ENCODE peak calls at places on chromosome 1, in five cellular contexts. One of them, this sample, is unnamed.

GRCh38 chr1:233796146-233796798 is 108.2 kb upstream of the SLC35F3 start:
- DNase-seq in SK-N-SH: no peak
- DNase-seq in PC-3: no peak
- DNase-seq in neural progenitor cell: no peak
- DNase-seq in PC-9: no peak
- DNase-seq in this sample: no peak

GRCh38 chr1:82177190-82177589 is 376.5 kb downstream of the ADGRL2 start:
- DNase-seq in SK-N-SH: no peak
- DNase-seq in PC-3: peak; percentile 8
- DNase-seq in neural progenitor cell: no peak
- DNase-seq in PC-9: no peak
- DNase-seq in this sample: peak; percentile 5

GRCh38 chr1:60915441-60915840 is 166.9 kb upstream of the NFIA start:
- DNase-seq in SK-N-SH: no peak
- DNase-seq in PC-3: no peak
- DNase-seq in neural progenitor cell: no peak
- DNase-seq in PC-9: no peak
- DNase-seq in this sample: no peak

GRCh38 chr1:51666463-51666862 is 49.6 kb downstream of the OSBPL9 start:
- DNase-seq in SK-N-SH: no peak
- DNase-seq in PC-3: no peak
- DNase-seq in neural progenitor cell: no peak
- DNase-seq in PC-9: no peak
- DNase-seq in this sample: peak; percentile 95

GRCh38 chr1:159960721-159961381 is 6.8 kb upstream of the SLAMF9 start:
- DNase-seq in SK-N-SH: no peak
- DNase-seq in PC-3: peak; percentile 85
- DNase-seq in neural progenitor cell: no peak
- DNase-seq in PC-9: peak; percentile 78
- DNase-seq in this sample: peak; percentile 97

GRCh38 chr1:209072481-209072880 is 511.0 kb upstream of the CAMK1G start:
- DNase-seq in SK-N-SH: no peak
- DNase-seq in PC-3: peak; percentile 88
- DNase-seq in neural progenitor cell: no peak
- DNase-seq in PC-9: no peak
- DNase-seq in this sample: no peak

GRCh38 chr1:27567183-27567526 is 36.8 kb downstream of the AHDC1 start:
- DNase-seq in SK-N-SH: no peak
- DNase-seq in PC-3: no peak
- DNase-seq in neural progenitor cell: peak; percentile 97
- DNase-seq in PC-9: no peak
- DNase-seq in this sample: no peak

GRCh38 chr1:152169356-152170025 is 10.5 kb upstream of the RPTN start:
- DNase-seq in SK-N-SH: no peak
- DNase-seq in PC-3: no peak
- DNase-seq in neural progenitor cell: no peak
- DNase-seq in PC-9: no peak
- DNase-seq in this sample: no peak

GRCh38 chr1:84506729-84507453 is 510 bp upstream of the GNG5 start:
- DNase-seq in SK-N-SH: peak; percentile 9
- DNase-seq in PC-3: peak; percentile 14
- DNase-seq in neural progenitor cell: no peak
- DNase-seq in PC-9: no peak
- DNase-seq in this sample: no peak

GRCh38 chr1:20735581-20736111 is 3.1 kb upstream of the SH2D5 start:
- DNase-seq in SK-N-SH: no peak
- DNase-seq in PC-3: no peak
- DNase-seq in neural progenitor cell: no peak
- DNase-seq in PC-9: no peak
- DNase-seq in this sample: no peak

GRCh38 chr1:209409786-209410185 is 173.7 kb upstream of the CAMK1G start:
- DNase-seq in SK-N-SH: no peak
- DNase-seq in PC-3: peak; percentile 99
- DNase-seq in neural progenitor cell: no peak
- DNase-seq in PC-9: peak; percentile 99
- DNase-seq in this sample: peak; percentile 75

GRCh38 chr1:76170522-76170921 is 96.0 kb downstream of the ST6GALNAC3 start:
- DNase-seq in SK-N-SH: no peak
- DNase-seq in PC-3: no peak
- DNase-seq in neural progenitor cell: no peak
- DNase-seq in PC-9: no peak
- DNase-seq in this sample: no peak

GRCh38 chr1:30384286-30385245 is 338.8 kb downstream of the MATN1 start:
- DNase-seq in SK-N-SH: peak; percentile 76
- DNase-seq in PC-3: no peak
- DNase-seq in neural progenitor cell: no peak
- DNase-seq in PC-9: no peak
- DNase-seq in this sample: peak; percentile 26

GRCh38 chr1:9317591-9318331 is 25.1 kb downstream of the SPSB1 start:
- DNase-seq in SK-N-SH: no peak
- DNase-seq in PC-3: peak; percentile 37
- DNase-seq in neural progenitor cell: no peak
- DNase-seq in PC-9: no peak
- DNase-seq in this sample: peak; percentile 80

GRCh38 chr1:117405042-117405441 is 37.8 kb downstream of the MAN1A2 start:
- DNase-seq in SK-N-SH: no peak
- DNase-seq in PC-3: no peak
- DNase-seq in neural progenitor cell: no peak
- DNase-seq in PC-9: no peak
- DNase-seq in this sample: no peak

GRCh38 chr1:221689138-221689537 is 52.8 kb downstream of the DUSP10 start:
- DNase-seq in SK-N-SH: no peak
- DNase-seq in PC-3: no peak
- DNase-seq in neural progenitor cell: no peak
- DNase-seq in PC-9: no peak
- DNase-seq in this sample: no peak

GRCh38 chr1:223176437-223176836 is 33.4 kb upstream of the TLR5 start:
- DNase-seq in SK-N-SH: no peak
- DNase-seq in PC-3: peak; percentile 34
- DNase-seq in neural progenitor cell: no peak
- DNase-seq in PC-9: no peak
- DNase-seq in this sample: no peak

GRCh38 chr1:60894121-60894520 is 188.2 kb upstream of the NFIA start:
- DNase-seq in SK-N-SH: no peak
- DNase-seq in PC-3: no peak
- DNase-seq in neural progenitor cell: peak; percentile 51
- DNase-seq in PC-9: no peak
- DNase-seq in this sample: no peak

GRCh38 chr1:204108312-204109141 is 35.6 kb downstream of the SOX13 start:
- DNase-seq in SK-N-SH: no peak
- DNase-seq in PC-3: no peak
- DNase-seq in neural progenitor cell: peak; percentile 96
- DNase-seq in PC-9: no peak
- DNase-seq in this sample: no peak

GRCh38 chr1:168918860-168919741 is 187.4 kb upstream of the ATP1B1 start:
- DNase-seq in SK-N-SH: no peak
- DNase-seq in PC-3: peak; percentile 81
- DNase-seq in neural progenitor cell: peak; percentile 74
- DNase-seq in PC-9: peak; percentile 76
- DNase-seq in this sample: no peak

GRCh38 chr1:150976879-150977694 is 2.5 kb upstream of the CERS2 start:
- DNase-seq in SK-N-SH: no peak
- DNase-seq in PC-3: peak; percentile 94
- DNase-seq in neural progenitor cell: peak; percentile 53
- DNase-seq in PC-9: peak; percentile 86
- DNase-seq in this sample: peak; percentile 74

GRCh38 chr1:206631085-206631509 is 4.2 kb upstream of the DYRK3 start:
- DNase-seq in SK-N-SH: peak; percentile 58
- DNase-seq in PC-3: peak; percentile 94
- DNase-seq in neural progenitor cell: peak; percentile 82
- DNase-seq in PC-9: peak; percentile 62
- DNase-seq in this sample: peak; percentile 78

GRCh38 chr1:147892216-147892615 is 10.4 kb upstream of the GJA8 start:
- DNase-seq in SK-N-SH: no peak
- DNase-seq in PC-3: peak; percentile 51
- DNase-seq in neural progenitor cell: peak; percentile 42
- DNase-seq in PC-9: no peak
- DNase-seq in this sample: peak; percentile 14

GRCh38 chr1:99672500-99673213 is 26.7 kb downstream of the PALMD start:
- DNase-seq in SK-N-SH: no peak
- DNase-seq in PC-3: no peak
- DNase-seq in neural progenitor cell: no peak
- DNase-seq in PC-9: no peak
- DNase-seq in this sample: no peak

GRCh38 chr1:78839704-78840277 is 166.7 kb downstream of the ADGRL4 start:
- DNase-seq in SK-N-SH: peak; percentile 40
- DNase-seq in PC-3: peak; percentile 85
- DNase-seq in neural progenitor cell: peak; percentile 60
- DNase-seq in PC-9: no peak
- DNase-seq in this sample: peak; percentile 53

GRCh38 chr1:46983416-46983815 is 40.1 kb upstream of the CYP4X1 start:
- DNase-seq in SK-N-SH: no peak
- DNase-seq in PC-3: no peak
- DNase-seq in neural progenitor cell: peak; percentile 37
- DNase-seq in PC-9: no peak
- DNase-seq in this sample: no peak

GRCh38 chr1:89363638-89364536 is at the start of gene GBP6:
- DNase-seq in SK-N-SH: peak; percentile 15
- DNase-seq in PC-3: peak; percentile 55
- DNase-seq in neural progenitor cell: peak; percentile 6
- DNase-seq in PC-9: no peak
- DNase-seq in this sample: peak; percentile 4

GRCh38 chr1:29448456-29449317 is 212.4 kb downstream of the PTPRU start:
- DNase-seq in SK-N-SH: no peak
- DNase-seq in PC-3: no peak
- DNase-seq in neural progenitor cell: no peak
- DNase-seq in PC-9: no peak
- DNase-seq in this sample: no peak

GRCh38 chr1:112714313-112715263 is 544 bp downstream of the PPM1J start:
- DNase-seq in SK-N-SH: peak; percentile 50
- DNase-seq in PC-3: peak; percentile 20
- DNase-seq in neural progenitor cell: peak; percentile 59
- DNase-seq in PC-9: no peak
- DNase-seq in this sample: peak; percentile 60

GRCh38 chr1:205936846-205937707 is 6.2 kb downstream of the SLC26A9 start:
- DNase-seq in SK-N-SH: no peak
- DNase-seq in PC-3: peak; percentile 68
- DNase-seq in neural progenitor cell: no peak
- DNase-seq in PC-9: peak; percentile 79
- DNase-seq in this sample: peak; percentile 68

GRCh38 chr1:186577201-186577600 is 103.0 kb downstream of the PTGS2 start:
- DNase-seq in SK-N-SH: no peak
- DNase-seq in PC-3: peak; percentile 55
- DNase-seq in neural progenitor cell: no peak
- DNase-seq in PC-9: no peak
- DNase-seq in this sample: no peak

GRCh38 chr1:119275145-119275929 is 93.2 kb upstream of the HAO2 start:
- DNase-seq in SK-N-SH: peak; percentile 30
- DNase-seq in PC-3: peak; percentile 78
- DNase-seq in neural progenitor cell: peak; percentile 79
- DNase-seq in PC-9: peak; percentile 59
- DNase-seq in this sample: peak; percentile 80

GRCh38 chr1:58708166-58708565 is 8.3 kb upstream of the MYSM1 start:
- DNase-seq in SK-N-SH: no peak
- DNase-seq in PC-3: no peak
- DNase-seq in neural progenitor cell: no peak
- DNase-seq in PC-9: no peak
- DNase-seq in this sample: no peak

GRCh38 chr1:177864530-177865305 is 105.1 kb downstream of the SEC16B start:
- DNase-seq in SK-N-SH: no peak
- DNase-seq in PC-3: no peak
- DNase-seq in neural progenitor cell: no peak
- DNase-seq in PC-9: no peak
- DNase-seq in this sample: no peak

GRCh38 chr1:94716966-94717365 is 103.2 kb upstream of the SLC44A3 start:
- DNase-seq in SK-N-SH: no peak
- DNase-seq in PC-3: no peak
- DNase-seq in neural progenitor cell: no peak
- DNase-seq in PC-9: no peak
- DNase-seq in this sample: no peak

GRCh38 chr1:156401681-156402081 is 32.7 kb downstream of the RHBG start:
- DNase-seq in SK-N-SH: no peak
- DNase-seq in PC-3: no peak
- DNase-seq in neural progenitor cell: peak; percentile 69
- DNase-seq in PC-9: no peak
- DNase-seq in this sample: no peak

GRCh38 chr1:92792340-92792782 is 7.5 kb upstream of the EVI5 start:
- DNase-seq in SK-N-SH: no peak
- DNase-seq in PC-3: no peak
- DNase-seq in neural progenitor cell: peak; percentile 50
- DNase-seq in PC-9: no peak
- DNase-seq in this sample: peak; percentile 16
- H2AFZ ChIP-seq in SK-N-SH: no peak overlapping the region
- H2AFZ ChIP-seq in PC-3: no peak overlapping the region
- H2AFZ ChIP-seq in neural progenitor cell: peak overlapping the region; percentile 53
- H2AFZ ChIP-seq in PC-9: no peak overlapping the region
- H2AFZ ChIP-seq in this sample: no peak overlapping the region

GRCh38 chr1:212973899-212974298 is 23.6 kb downstream of the VASH2 start:
- DNase-seq in SK-N-SH: no peak
- DNase-seq in PC-3: no peak
- DNase-seq in neural progenitor cell: no peak
- DNase-seq in PC-9: no peak
- DNase-seq in this sample: no peak
- H3F3A ChIP-seq in SK-N-SH: no peaks in the 10 kb centered on the region
- H3F3A ChIP-seq in PC-3: no peaks in the 10 kb centered on the region
- H3F3A ChIP-seq in neural progenitor cell: no peaks in the 10 kb centered on the region
- H3F3A ChIP-seq in PC-9: no peaks in the 10 kb centered on the region
- H3F3A ChIP-seq in this sample: no peaks in the 10 kb centered on the region

GRCh38 chr1:239805042-239805441 is 286.6 kb upstream of the FMN2 start:
- DNase-seq in SK-N-SH: no peak
- DNase-seq in PC-3: no peak
- DNase-seq in neural progenitor cell: no peak
- DNase-seq in PC-9: no peak
- DNase-seq in this sample: no peak
- H2AFZ ChIP-seq in SK-N-SH: no peak overlapping the region
- H2AFZ ChIP-seq in PC-3: no peak overlapping the region
- H2AFZ ChIP-seq in neural progenitor cell: no peak overlapping the region
- H2AFZ ChIP-seq in PC-9: no peak overlapping the region
- H2AFZ ChIP-seq in this sample: no peak overlapping the region

GRCh38 chr1:228099331-228099732 is 3.8 kb downstream of the C1orf35 start:
- DNase-seq in SK-N-SH: no peak
- DNase-seq in PC-3: no peak
- DNase-seq in neural progenitor cell: no peak
- DNase-seq in PC-9: no peak
- DNase-seq in this sample: no peak
- H3F3A ChIP-seq in SK-N-SH: peaks cover 31% of the 10 kb centered on the region
- H3F3A ChIP-seq in PC-3: peaks cover 14% of the 10 kb centered on the region
- H3F3A ChIP-seq in neural progenitor cell: peaks cover 16% of the 10 kb centered on the region
- H3F3A ChIP-seq in PC-9: peaks cover 69% of the 10 kb centered on the region
- H3F3A ChIP-seq in this sample: peaks cover 33% of the 10 kb centered on the region

GRCh38 chr1:36124404-36125128 is 456 bp downstream of the COL8A2 start:
- DNase-seq in SK-N-SH: peak; percentile 33
- DNase-seq in PC-3: no peak
- DNase-seq in neural progenitor cell: no peak
- DNase-seq in PC-9: no peak
- DNase-seq in this sample: no peak

GRCh38 chr1:36126005-36126716 is 1.1 kb upstream of the COL8A2 start:
- DNase-seq in SK-N-SH: peak; percentile 22
- DNase-seq in PC-3: no peak
- DNase-seq in neural progenitor cell: no peak
- DNase-seq in PC-9: no peak
- DNase-seq in this sample: no peak

GRCh38 chr1:36123357-36123756 is 1.7 kb downstream of the COL8A2 start:
- DNase-seq in SK-N-SH: no peak
- DNase-seq in PC-3: no peak
- DNase-seq in neural progenitor cell: no peak
- DNase-seq in PC-9: no peak
- DNase-seq in this sample: no peak

GRCh38 chr1:36126797-36127500 is 1.9 kb upstream of the COL8A2 start:
- DNase-seq in SK-N-SH: peak; percentile 48
- DNase-seq in PC-3: no peak
- DNase-seq in neural progenitor cell: no peak
- DNase-seq in PC-9: no peak
- DNase-seq in this sample: no peak

GRCh38 chr1:36125129-36125991 is at the start of gene COL8A2:
- DNase-seq in SK-N-SH: peak; percentile 88
- DNase-seq in PC-3: no peak
- DNase-seq in neural progenitor cell: peak; percentile 47
- DNase-seq in PC-9: no peak
- DNase-seq in this sample: peak; percentile 52
- H2AFZ ChIP-seq in SK-N-SH: no peak within 1 kb of the TSS
- H2AFZ ChIP-seq in PC-3: no peak within 1 kb of the TSS
- H2AFZ ChIP-seq in neural progenitor cell: peak within 1 kb of the TSS; percentile 28
- H2AFZ ChIP-seq in PC-9: no peak within 1 kb of the TSS
- H2AFZ ChIP-seq in this sample: peak within 1 kb of the TSS; percentile 77